ENCODE peak calls at places on chromosomes 4 and X, in eight cellular contexts. J is heart right ventricle, L is upper lobe of right lung, A is SJSA1, C is GM23248, R is right lobe of liver, H is testis, B is pancreas. M is an unnamed sample.

GRCh38 chr4:40621592-40622512 is 7.8 kb downstream of the RBM47 start:
- DNase-seq in J (peak; percentile 54), L (peak; percentile 83), A (peak; percentile 48), C (peak; percentile 97), R (peak; percentile 74), H (peak; percentile 59), B (peak; percentile 54), M (no peak)

GRCh38 chr4:99835942-99836341 is 19.3 kb downstream of the DAPP1 start:
- DNase-seq in J (no peak), L (no peak), A (no peak), C (no peak), R (no peak), H (no peak), B (no peak), M (no peak)

GRCh38 chr4:166324321-166324720 is 451.3 kb downstream of the TLL1 start:
- DNase-seq in J (no peak), L (no peak), A (no peak), C (no peak), R (no peak), H (peak; percentile 51), B (no peak), M (peak; percentile 70)

GRCh38 chrX:145041486-145041885 is 205.8 kb upstream of the SPANXN1 start:
- DNase-seq in J (no peak), L (no peak), A (no peak), C (no peak), R (no peak), H (no peak), B (no peak), M (no peak)

GRCh38 chr4:118226611-118227010 is 126.2 kb downstream of the PRSS12 start:
- DNase-seq in J (no peak), L (no peak), A (no peak), C (no peak), R (no peak), H (no peak), B (no peak), M (no peak)

GRCh38 chr4:64174247-64174882 is 234.9 kb downstream of the TECRL start:
- DNase-seq in J (no peak), L (no peak), A (no peak), C (no peak), R (no peak), H (no peak), B (no peak), M (no peak)

GRCh38 chr4:128177376-128177959 is 110.1 kb downstream of the PGRMC2 start:
- DNase-seq in J (no peak), L (no peak), A (no peak), C (peak; percentile 5), R (no peak), H (no peak), B (no peak), M (no peak)

GRCh38 chrX:70088281-70088680 is 26.0 kb downstream of the OTUD6A start:
- DNase-seq in J (no peak), L (no peak), A (no peak), C (peak; percentile 29), R (no peak), H (no peak), B (no peak), M (no peak)

GRCh38 chrX:50638123-50638522 is 167.5 kb upstream of the DGKK start:
- DNase-seq in J (peak; percentile 48), L (peak; percentile 63), A (no peak), C (no peak), R (peak; percentile 38), H (no peak), B (peak; percentile 29), M (no peak)

GRCh38 chr4:1558205-1558604 is 125.9 kb downstream of the FAM53A start:
- DNase-seq in J (no peak), L (no peak), A (no peak), C (no peak), R (no peak), H (no peak), B (no peak), M (no peak)

GRCh38 chr4:129602447-129602846 is 506.5 kb downstream of the C4orf33 start:
- DNase-seq in J (no peak), L (no peak), A (no peak), C (no peak), R (no peak), H (no peak), B (no peak), M (no peak)

GRCh38 chr4:8239226-8239625 is 30.3 kb upstream of the HTRA3 start:
- DNase-seq in J (no peak), L (no peak), A (no peak), C (no peak), R (peak; percentile 11), H (no peak), B (peak; percentile 5), M (no peak)

GRCh38 chrX:68632491-68632890 is 15.0 kb upstream of the STARD8 start:
- DNase-seq in J (no peak), L (no peak), A (no peak), C (no peak), R (no peak), H (no peak), B (no peak), M (no peak)

GRCh38 chr4:125187221-125187620 is 127.5 kb upstream of the FAT4 start:
- DNase-seq in J (no peak), L (no peak), A (no peak), C (peak; percentile 78), R (no peak), H (no peak), B (no peak), M (no peak)

GRCh38 chr4:41668024-41668423 is 80.5 kb downstream of the PHOX2B start:
- DNase-seq in J (no peak), L (no peak), A (no peak), C (no peak), R (no peak), H (no peak), B (no peak), M (no peak)

GRCh38 chr4:81214144-81214517 is 891 bp downstream of the PRKG2 start:
- DNase-seq in J (no peak), L (no peak), A (no peak), C (peak; percentile 46), R (no peak), H (no peak), B (no peak), M (no peak)

GRCh38 chr4:52869656-52870055 is 7.5 kb downstream of the RASL11B start:
- DNase-seq in J (no peak), L (no peak), A (no peak), C (no peak), R (no peak), H (no peak), B (no peak), M (no peak)

GRCh38 chrX:40449956-40450701 is 130.6 kb upstream of the ATP6AP2 start:
- DNase-seq in J (no peak), L (no peak), A (no peak), C (no peak), R (no peak), H (no peak), B (no peak), M (no peak)

GRCh38 chrX:41118156-41118555 is 32.9 kb downstream of the USP9X start:
- DNase-seq in J (no peak), L (no peak), A (no peak), C (no peak), R (no peak), H (no peak), B (no peak), M (no peak)

GRCh38 chr4:89021678-89022077 is 35.3 kb downstream of the FAM13A start:
- DNase-seq in J (no peak), L (no peak), A (no peak), C (no peak), R (no peak), H (no peak), B (no peak), M (no peak)

GRCh38 chr4:16858275-16858752 is 40.1 kb downstream of the LDB2 start:
- DNase-seq in J (peak; percentile 69), L (no peak), A (peak; percentile 92), C (peak; percentile 32), R (no peak), H (no peak), B (no peak), M (no peak)

GRCh38 chrX:137574102-137574783 is 8.3 kb downstream of the ZIC3 start:
- DNase-seq in J (no peak), L (no peak), A (no peak), C (no peak), R (no peak), H (no peak), B (no peak), M (no peak)
- H3K27me3 ChIP-seq in J (peaks cover 97% of the 10 kb centered on the region), L (peaks cover 47% of the 10 kb centered on the region), A (no peaks in the 10 kb centered on the region), C (peaks cover 7% of the 10 kb centered on the region), R (peaks cover 53% of the 10 kb centered on the region), H (no peaks in the 10 kb centered on the region), B (peaks cover 11% of the 10 kb centered on the region), M (peaks cover 87% of the 10 kb centered on the region)

GRCh38 chr4:147244786-147245185 is 236.1 kb upstream of the EDNRA start:
- DNase-seq in J (no peak), L (no peak), A (no peak), C (no peak), R (no peak), H (no peak), B (no peak), M (no peak)
- H3K4me3 ChIP-seq in J (no peak overlapping the region), L (no peak overlapping the region), A (no peak overlapping the region), C (no peak overlapping the region), R (no peak overlapping the region), H (no peak overlapping the region), B (no peak overlapping the region), M (no peak overlapping the region)

GRCh38 chr4:44701037-44701436 is 22.8 kb downstream of the GUF1 start:
- DNase-seq in J (no peak), L (no peak), A (no peak), C (no peak), R (no peak), H (no peak), B (no peak), M (no peak)

GRCh38 chr4:44700427-44700826 is 22.2 kb downstream of the GUF1 start:
- DNase-seq in J (no peak), L (no peak), A (no peak), C (no peak), R (no peak), H (no peak), B (no peak), M (no peak)

GRCh38 chr4:44704673-44705072 is 21.7 kb downstream of the GNPDA2 start:
- DNase-seq in J (no peak), L (no peak), A (no peak), C (no peak), R (no peak), H (no peak), B (no peak), M (no peak)
- H3K36me3 ChIP-seq in J (no peaks in the 10 kb centered on the region), L (peaks cover 68% of the 10 kb centered on the region), A (peaks cover 4% of the 10 kb centered on the region), C (peaks cover 22% of the 10 kb centered on the region), R (peaks cover 27% of the 10 kb centered on the region), H (no peaks in the 10 kb centered on the region), B (peaks cover 6% of the 10 kb centered on the region), M (peaks cover 55% of the 10 kb centered on the region)

GRCh38 chrX:146449243-146449642 is 360.3 kb upstream of the CXorf51B start:
- DNase-seq in J (no peak), L (no peak), A (no peak), C (no peak), R (no peak), H (no peak), B (no peak), M (no peak)

GRCh38 chrX:146454363-146454762 is 355.2 kb upstream of the CXorf51B start:
- DNase-seq in J (no peak), L (no peak), A (no peak), C (no peak), R (no peak), H (no peak), B (no peak), M (no peak)

DNA sequence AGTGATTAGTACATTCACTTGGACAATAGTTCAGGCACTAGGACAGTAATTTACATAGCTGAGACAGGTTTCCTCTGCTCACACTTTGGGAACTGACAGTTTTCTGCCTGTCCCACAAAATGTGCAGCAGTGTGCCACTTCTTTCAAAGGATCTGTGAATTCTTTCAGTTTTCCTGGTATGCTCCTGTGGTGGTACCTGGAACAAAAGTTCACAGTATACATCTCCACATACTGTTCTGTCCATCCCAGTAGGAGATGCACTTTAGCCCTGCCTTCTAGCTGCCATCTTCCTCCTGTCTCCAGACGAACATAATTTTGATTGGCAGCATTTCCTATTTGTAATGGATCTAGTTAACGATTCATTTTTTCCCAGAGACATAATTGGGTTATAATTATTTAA is 360.8 kb upstream of the CXorf51B start:
- DNase-seq in J (no peak), L (no peak), A (no peak), C (no peak), R (no peak), H (no peak), B (no peak), M (no peak)
- H3K27me3 ChIP-seq in J (no peaks in the 10 kb centered on the region), L (no peaks in the 10 kb centered on the region), A (no peaks in the 10 kb centered on the region), C (no peaks in the 10 kb centered on the region), R (no peaks in the 10 kb centered on the region), H (no peaks in the 10 kb centered on the region), B (no peaks in the 10 kb centered on the region), M (peaks cover 9% of the 10 kb centered on the region)

M was measured in WERI-Rb-1.